ENCODE peak calls at places on chromosome 19, in six cellular contexts. U is H9, K is NCI-H510A treated with DMSO at 0.1 percent for 48 hours, A is OCI-LY7, Y is foreskin fibroblast, G is NCI-H524. Q is an unnamed sample.

GRCh38 chr19:20247016-20247683 is 80.1 kb downstream of the ZNF486 start:
- DNase-seq in G (no peak), Y (no peak), U (peak; percentile 59), A (peak; percentile 77), K (no peak), Q (no peak)

GRCh38 chr19:49409441-49410029 is 13.7 kb downstream of the PTH2 start:
- DNase-seq in G (no peak), Y (no peak), U (no peak), A (peak; percentile 82), K (peak; percentile 30), Q (no peak)

GRCh38 chr19:21314676-21315075 is 14.5 kb downstream of the ZNF708 start:
- DNase-seq in U (no peak), A (no peak), Y (no peak), G (no peak), K (no peak), Q (no peak)

GRCh38 chr19:7395793-7396192 is 47.1 kb downstream of the ARHGEF18 start:
- DNase-seq in A (no peak), U (no peak), K (no peak), G (no peak), Y (no peak), Q (no peak)

GRCh38 chr19:47176627-47177090 is 46.0 kb downstream of the SAE1 start:
- DNase-seq in G (no peak), U (no peak), K (no peak), Y (peak; percentile 88), A (no peak), Q (no peak)

GRCh38 chr19:33161201-33161600 is 29.3 kb downstream of the WDR88 start:
- DNase-seq in K (no peak), Y (no peak), U (no peak), A (no peak), G (no peak), Q (no peak)

GRCh38 chr19:50020481-50020880 is 4.7 kb downstream of the VRK3 start:
- DNase-seq in K (no peak), G (no peak), A (no peak), Y (no peak), U (no peak), Q (no peak)

GRCh38 chr19:47421844-47422395 is 2.6 kb upstream of the MEIS3 start:
- DNase-seq in U (peak; percentile 76), K (no peak), Y (no peak), A (no peak), G (no peak), Q (no peak)

GRCh38 chr19:16078311-16078758 is 2.0 kb downstream of the TPM4 start:
- DNase-seq in K (no peak), U (no peak), G (peak; percentile 68), A (peak; percentile 54), Y (peak; percentile 67), Q (no peak)

GRCh38 chr19:38544569-38545315 is 73.0 kb downstream of the MAP4K1 start:
- DNase-seq in U (no peak), A (peak; percentile 89), G (no peak), Y (no peak), K (no peak), Q (no peak)

GRCh38 chr19:38838208-38838985 is 6.8 kb upstream of the ECH1 start:
- DNase-seq in Y (no peak), A (no peak), G (no peak), K (no peak), U (no peak), Q (no peak)

GRCh38 chr19:2727640-2727944 is 6.4 kb upstream of the DIRAS1 start:
- DNase-seq in A (no peak), Y (no peak), K (no peak), G (no peak), U (no peak), Q (no peak)

GRCh38 chr19:33677745-33678426 is 56.1 kb downstream of the CHST8 start:
- DNase-seq in G (no peak), U (peak; percentile 56), A (no peak), K (no peak), Y (no peak), Q (no peak)

Q was measured in type B pancreatic cell.